ENCODE peak calls at places on chromosomes 6 and 20, in ten cellular contexts. Y is GM19239; U is fibroblast of mammary gland; H is nephron progenitor cell; R is HTR-8/SVneo; F is NCI-H1092; V is nucleus accumbens; W is activated CD8-positive, alpha-beta T cell treated with anti-CD3 and anti-CD28 coated beads for 36 hours; O is NCI-H1930; J is stimulated activated CD8-positive, alpha-beta memory T cell treated with anti-CD3 and anti-CD28 coated beads, Interleukin-7, amount 100 ng/mL, for 48 hours. I is an unnamed sample.

GRCh38 chr6:56335733-56336132 is 88.4 kb upstream of the COL21A1 start:
- DNase-seq in R (peak), Y (no peak), O (no peak), U (peak), F (no peak), V (no peak), J (no peak), H (no peak), W (no peak), I (no peak)

GRCh38 chr6:124298682-124299081 is 495.0 kb downstream of the NKAIN2 start:
- DNase-seq in U (no peak), R (no peak), F (peak), V (no peak), W (no peak), J (no peak), H (no peak), O (no peak), Y (no peak), I (no peak)

GRCh38 chr6:87731818-87732661 is 30.0 kb upstream of the AKIRIN2 start:
- DNase-seq in R (peak), O (no peak), Y (peak), F (peak), W (peak), H (no peak), V (peak), U (peak), J (no peak), I (peak)

GRCh38 chr6:131658287-131658686 is 21.2 kb downstream of the ENPP3 start:
- DNase-seq in V (no peak), W (no peak), R (no peak), Y (no peak), J (no peak), U (no peak), O (no peak), H (no peak), F (no peak), I (no peak)

GRCh38 chr20:44748005-44748370 is 2.3 kb downstream of the KCNK15 start:
- DNase-seq in W (no peak), U (peak), R (no peak), H (no peak), J (no peak), O (no peak), Y (no peak), V (no peak), F (no peak), I (no peak)

GRCh38 chr6:138955262-138955661 is 32.8 kb downstream of the REPS1 start:
- DNase-seq in O (no peak), H (no peak), F (no peak), U (no peak), V (no peak), J (no peak), R (no peak), W (no peak), Y (no peak), I (no peak)

GRCh38 chr20:47577271-47577670 is 75.6 kb downstream of the NCOA3 start:
- DNase-seq in R (no peak), Y (no peak), U (no peak), F (no peak), V (no peak), O (no peak), H (no peak), W (no peak), J (no peak), I (peak)

GRCh38 chr6:61886608-61887259 is 399.3 kb downstream of the KHDRBS2 start:
- DNase-seq in V (no peak), R (no peak), F (no peak), W (no peak), Y (no peak), U (no peak), O (no peak), J (no peak), H (no peak), I (peak)

GRCh38 chr20:41336711-41337492 is 3.7 kb upstream of the LPIN3 start:
- DNase-seq in R (no peak), O (no peak), H (no peak), V (no peak), F (no peak), J (no peak), Y (no peak), W (no peak), U (no peak), I (no peak)

GRCh38 chr6:155187096-155187495 is 76.7 kb upstream of the CLDN20 start:
- DNase-seq in H (no peak), R (no peak), V (no peak), J (no peak), F (no peak), U (no peak), O (no peak), Y (no peak), W (peak), I (no peak)

GRCh38 chr6:148599967-148600426 is 146.8 kb upstream of the UST start:
- DNase-seq in W (no peak), J (no peak), O (no peak), F (no peak), V (no peak), U (no peak), R (no peak), Y (no peak), H (peak), I (no peak)

GRCh38 chr6:155448823-155449789 is 6.5 kb downstream of the NOX3 start:
- DNase-seq in H (peak), R (no peak), U (no peak), F (peak), J (no peak), Y (no peak), O (no peak), V (no peak), W (no peak), I (no peak)